ENCODE peak calls at places on chromosomes 3 and 15, in nine cellular contexts. One of them, this sample, is unnamed.

GRCh38 chr3:125357032-125357658 is 18.0 kb downstream of the ZNF148 start:
- DNase-seq in Karpas-422: peak; percentile 91
- DNase-seq in uterus: no peak
- DNase-seq in OCI-LY7: no peak
- DNase-seq in GM23248: peak; percentile 70
- DNase-seq in K562: no peak
- DNase-seq in mammary epithelial cell: peak; percentile 27
- DNase-seq in naive thymus-derived CD4-positive, alpha-beta T cell: peak; percentile 57
- DNase-seq in neuronal stem cell: peak; percentile 36
- DNase-seq in this sample: no peak

GRCh38 chr15:23073890-23074631 is 34.7 kb upstream of the TUBGCP5 start:
- DNase-seq in Karpas-422: no peak
- DNase-seq in uterus: no peak
- DNase-seq in OCI-LY7: no peak
- DNase-seq in GM23248: no peak
- DNase-seq in K562: no peak
- DNase-seq in mammary epithelial cell: peak; percentile 15
- DNase-seq in naive thymus-derived CD4-positive, alpha-beta T cell: no peak
- DNase-seq in neuronal stem cell: no peak
- DNase-seq in this sample: no peak

GRCh38 chr3:187944391-187945179 is 199.3 kb upstream of the BCL6 start:
- DNase-seq in Karpas-422: peak; percentile 95
- DNase-seq in uterus: no peak
- DNase-seq in OCI-LY7: peak; percentile 91
- DNase-seq in GM23248: no peak
- DNase-seq in K562: no peak
- DNase-seq in mammary epithelial cell: peak; percentile 16
- DNase-seq in naive thymus-derived CD4-positive, alpha-beta T cell: no peak
- DNase-seq in neuronal stem cell: no peak
- DNase-seq in this sample: no peak

GRCh38 chr15:70447081-70447480 is 316.3 kb downstream of the UACA start:
- DNase-seq in Karpas-422: no peak
- DNase-seq in uterus: no peak
- DNase-seq in OCI-LY7: no peak
- DNase-seq in GM23248: no peak
- DNase-seq in K562: no peak
- DNase-seq in mammary epithelial cell: no peak
- DNase-seq in naive thymus-derived CD4-positive, alpha-beta T cell: no peak
- DNase-seq in neuronal stem cell: no peak
- DNase-seq in this sample: no peak

GRCh38 chr15:83512459-83512858 is 65.3 kb downstream of the SH3GL3 start:
- DNase-seq in Karpas-422: no peak
- DNase-seq in uterus: no peak
- DNase-seq in OCI-LY7: no peak
- DNase-seq in GM23248: no peak
- DNase-seq in K562: no peak
- DNase-seq in mammary epithelial cell: no peak
- DNase-seq in naive thymus-derived CD4-positive, alpha-beta T cell: no peak
- DNase-seq in neuronal stem cell: no peak
- DNase-seq in this sample: no peak

GRCh38 chr15:64284037-64284436 is 71.9 kb downstream of the CSNK1G1 start:
- DNase-seq in Karpas-422: no peak
- DNase-seq in uterus: no peak
- DNase-seq in OCI-LY7: no peak
- DNase-seq in GM23248: peak; percentile 67
- DNase-seq in K562: no peak
- DNase-seq in mammary epithelial cell: peak; percentile 33
- DNase-seq in naive thymus-derived CD4-positive, alpha-beta T cell: no peak
- DNase-seq in neuronal stem cell: no peak
- DNase-seq in this sample: no peak

GRCh38 chr15:73922186-73923151 is 3.8 kb upstream of the LOXL1 start:
- DNase-seq in Karpas-422: no peak
- DNase-seq in uterus: no peak
- DNase-seq in OCI-LY7: no peak
- DNase-seq in GM23248: peak; percentile 84
- DNase-seq in K562: no peak
- DNase-seq in mammary epithelial cell: no peak
- DNase-seq in naive thymus-derived CD4-positive, alpha-beta T cell: no peak
- DNase-seq in neuronal stem cell: no peak
- DNase-seq in this sample: no peak

GRCh38 chr3:55826097-55826496 is 339.0 kb upstream of the WNT5A start:
- DNase-seq in Karpas-422: no peak
- DNase-seq in uterus: no peak
- DNase-seq in OCI-LY7: no peak
- DNase-seq in GM23248: no peak
- DNase-seq in K562: no peak
- DNase-seq in mammary epithelial cell: no peak
- DNase-seq in naive thymus-derived CD4-positive, alpha-beta T cell: no peak
- DNase-seq in neuronal stem cell: no peak
- DNase-seq in this sample: no peak

GRCh38 chr3:168165390-168166269 is 69.9 kb upstream of the GOLIM4 start:
- DNase-seq in Karpas-422: peak; percentile 81
- DNase-seq in uterus: peak; percentile 68
- DNase-seq in OCI-LY7: peak; percentile 84
- DNase-seq in GM23248: peak; percentile 86
- DNase-seq in K562: peak; percentile 46
- DNase-seq in mammary epithelial cell: peak; percentile 53
- DNase-seq in naive thymus-derived CD4-positive, alpha-beta T cell: no peak
- DNase-seq in neuronal stem cell: peak; percentile 45
- DNase-seq in this sample: peak; percentile 55

GRCh38 chr3:108401836-108402235 is 105.5 kb downstream of the HHLA2 start:
- DNase-seq in Karpas-422: no peak
- DNase-seq in uterus: no peak
- DNase-seq in OCI-LY7: no peak
- DNase-seq in GM23248: no peak
- DNase-seq in K562: no peak
- DNase-seq in mammary epithelial cell: no peak
- DNase-seq in naive thymus-derived CD4-positive, alpha-beta T cell: no peak
- DNase-seq in neuronal stem cell: no peak
- DNase-seq in this sample: no peak

GRCh38 chr3:196519738-196520122 is 4.6 kb upstream of the SMCO1 start:
- DNase-seq in Karpas-422: peak; percentile 61
- DNase-seq in uterus: no peak
- DNase-seq in OCI-LY7: peak; percentile 46
- DNase-seq in GM23248: no peak
- DNase-seq in K562: no peak
- DNase-seq in mammary epithelial cell: no peak
- DNase-seq in naive thymus-derived CD4-positive, alpha-beta T cell: no peak
- DNase-seq in neuronal stem cell: no peak
- DNase-seq in this sample: no peak

GRCh38 chr3:53941174-53941573 is 49.5 kb upstream of the SELENOK start:
- DNase-seq in Karpas-422: no peak
- DNase-seq in uterus: no peak
- DNase-seq in OCI-LY7: no peak
- DNase-seq in GM23248: peak; percentile 71
- DNase-seq in K562: no peak
- DNase-seq in mammary epithelial cell: peak; percentile 44
- DNase-seq in naive thymus-derived CD4-positive, alpha-beta T cell: no peak
- DNase-seq in neuronal stem cell: no peak
- DNase-seq in this sample: no peak

GRCh38 chr3:112651076-112651475 is 10.1 kb upstream of the CCDC80 start:
- DNase-seq in Karpas-422: no peak
- DNase-seq in uterus: no peak
- DNase-seq in OCI-LY7: no peak
- DNase-seq in GM23248: peak; percentile 83
- DNase-seq in K562: no peak
- DNase-seq in mammary epithelial cell: no peak
- DNase-seq in naive thymus-derived CD4-positive, alpha-beta T cell: no peak
- DNase-seq in neuronal stem cell: no peak
- DNase-seq in this sample: no peak

GRCh38 chr15:99142562-99142961 is 37.7 kb downstream of the SYNM start:
- DNase-seq in Karpas-422: no peak
- DNase-seq in uterus: no peak
- DNase-seq in OCI-LY7: no peak
- DNase-seq in GM23248: no peak
- DNase-seq in K562: no peak
- DNase-seq in mammary epithelial cell: no peak
- DNase-seq in naive thymus-derived CD4-positive, alpha-beta T cell: no peak
- DNase-seq in neuronal stem cell: no peak
- DNase-seq in this sample: no peak

GRCh38 chr3:160226026-160226739 is 961 bp downstream of the C3orf80 start:
- DNase-seq in Karpas-422: no peak
- DNase-seq in uterus: no peak
- DNase-seq in OCI-LY7: no peak
- DNase-seq in GM23248: peak; percentile 25
- DNase-seq in K562: peak; percentile 26
- DNase-seq in mammary epithelial cell: no peak
- DNase-seq in naive thymus-derived CD4-positive, alpha-beta T cell: peak; percentile 23
- DNase-seq in neuronal stem cell: peak; percentile 23
- DNase-seq in this sample: no peak

GRCh38 chr3:85783331-85783730 is 824.5 kb downstream of the CADM2 start:
- DNase-seq in Karpas-422: no peak
- DNase-seq in uterus: no peak
- DNase-seq in OCI-LY7: no peak
- DNase-seq in GM23248: no peak
- DNase-seq in K562: no peak
- DNase-seq in mammary epithelial cell: no peak
- DNase-seq in naive thymus-derived CD4-positive, alpha-beta T cell: no peak
- DNase-seq in neuronal stem cell: no peak
- DNase-seq in this sample: no peak

GRCh38 chr15:67931861-67932260 is 92.0 kb upstream of the RNU6-1 start:
- DNase-seq in Karpas-422: no peak
- DNase-seq in uterus: no peak
- DNase-seq in OCI-LY7: no peak
- DNase-seq in GM23248: no peak
- DNase-seq in K562: no peak
- DNase-seq in mammary epithelial cell: peak; percentile 43
- DNase-seq in naive thymus-derived CD4-positive, alpha-beta T cell: no peak
- DNase-seq in neuronal stem cell: no peak
- DNase-seq in this sample: no peak

GRCh38 chr3:13494463-13495350 is 14.6 kb downstream of the HDAC11 start:
- DNase-seq in Karpas-422: peak; percentile 72
- DNase-seq in uterus: no peak
- DNase-seq in OCI-LY7: peak; percentile 57
- DNase-seq in GM23248: peak; percentile 68
- DNase-seq in K562: peak; percentile 64
- DNase-seq in mammary epithelial cell: no peak
- DNase-seq in naive thymus-derived CD4-positive, alpha-beta T cell: no peak
- DNase-seq in neuronal stem cell: peak; percentile 21
- DNase-seq in this sample: no peak

GRCh38 chr3:100634493-100635272 is 25.3 kb downstream of the ADGRG7 start:
- DNase-seq in Karpas-422: peak; percentile 66
- DNase-seq in uterus: no peak
- DNase-seq in OCI-LY7: peak; percentile 17
- DNase-seq in GM23248: peak; percentile 24
- DNase-seq in K562: no peak
- DNase-seq in mammary epithelial cell: peak; percentile 78
- DNase-seq in naive thymus-derived CD4-positive, alpha-beta T cell: peak; percentile 30
- DNase-seq in neuronal stem cell: no peak
- DNase-seq in this sample: no peak

GRCh38 chr3:128311441-128311844 is 155.2 kb downstream of the DNAJB8 start:
- DNase-seq in Karpas-422: no peak
- DNase-seq in uterus: no peak
- DNase-seq in OCI-LY7: no peak
- DNase-seq in GM23248: no peak
- DNase-seq in K562: no peak
- DNase-seq in mammary epithelial cell: no peak
- DNase-seq in naive thymus-derived CD4-positive, alpha-beta T cell: peak; percentile 8
- DNase-seq in neuronal stem cell: no peak
- DNase-seq in this sample: no peak

GRCh38 chr3:16350953-16351318 is 85.9 kb downstream of the OXNAD1 start:
- DNase-seq in Karpas-422: no peak
- DNase-seq in uterus: no peak
- DNase-seq in OCI-LY7: no peak
- DNase-seq in GM23248: peak; percentile 46
- DNase-seq in K562: no peak
- DNase-seq in mammary epithelial cell: no peak
- DNase-seq in naive thymus-derived CD4-positive, alpha-beta T cell: no peak
- DNase-seq in neuronal stem cell: no peak
- DNase-seq in this sample: no peak
- H3K36me3 ChIP-seq in Karpas-422: peaks cover 99% of the 10 kb centered on the region
- H3K36me3 ChIP-seq in uterus: no peaks in the 10 kb centered on the region
- H3K36me3 ChIP-seq in OCI-LY7: peaks cover 99% of the 10 kb centered on the region
- H3K36me3 ChIP-seq in GM23248: no peaks in the 10 kb centered on the region
- H3K36me3 ChIP-seq in K562: peaks cover 16% of the 10 kb centered on the region
- H3K36me3 ChIP-seq in mammary epithelial cell: no peaks in the 10 kb centered on the region
- H3K36me3 ChIP-seq in naive thymus-derived CD4-positive, alpha-beta T cell: peaks cover 76% of the 10 kb centered on the region
- H3K36me3 ChIP-seq in neuronal stem cell: peaks cover 6% of the 10 kb centered on the region
- H3K36me3 ChIP-seq in this sample: no peaks in the 10 kb centered on the region

GRCh38 chr3:186582541-186582940 is 12.0 kb downstream of the DNAJB11 start:
- DNase-seq in Karpas-422: no peak
- DNase-seq in uterus: no peak
- DNase-seq in OCI-LY7: no peak
- DNase-seq in GM23248: no peak
- DNase-seq in K562: no peak
- DNase-seq in mammary epithelial cell: no peak
- DNase-seq in naive thymus-derived CD4-positive, alpha-beta T cell: no peak
- DNase-seq in neuronal stem cell: no peak
- DNase-seq in this sample: no peak
- H3K36me3 ChIP-seq in Karpas-422: peaks cover 84% of the 10 kb centered on the region
- H3K36me3 ChIP-seq in uterus: no peaks in the 10 kb centered on the region
- H3K36me3 ChIP-seq in OCI-LY7: peaks cover 90% of the 10 kb centered on the region
- H3K36me3 ChIP-seq in GM23248: peaks cover 60% of the 10 kb centered on the region
- H3K36me3 ChIP-seq in K562: peaks cover 84% of the 10 kb centered on the region
- H3K36me3 ChIP-seq in mammary epithelial cell: peaks cover 54% of the 10 kb centered on the region
- H3K36me3 ChIP-seq in naive thymus-derived CD4-positive, alpha-beta T cell: peaks cover 75% of the 10 kb centered on the region
- H3K36me3 ChIP-seq in neuronal stem cell: peaks cover 16% of the 10 kb centered on the region
- H3K36me3 ChIP-seq in this sample: peaks cover 14% of the 10 kb centered on the region

GRCh38 chr15:29736745-29737023 is 85.6 kb downstream of the TJP1 start:
- DNase-seq in Karpas-422: no peak
- DNase-seq in uterus: no peak
- DNase-seq in OCI-LY7: no peak
- DNase-seq in GM23248: peak; percentile 23
- DNase-seq in K562: no peak
- DNase-seq in mammary epithelial cell: peak; percentile 87
- DNase-seq in naive thymus-derived CD4-positive, alpha-beta T cell: no peak
- DNase-seq in neuronal stem cell: no peak
- DNase-seq in this sample: no peak
- H3K36me3 ChIP-seq in Karpas-422: no peaks in the 10 kb centered on the region
- H3K36me3 ChIP-seq in uterus: no peaks in the 10 kb centered on the region
- H3K36me3 ChIP-seq in OCI-LY7: no peaks in the 10 kb centered on the region
- H3K36me3 ChIP-seq in GM23248: peaks cover 72% of the 10 kb centered on the region
- H3K36me3 ChIP-seq in K562: peaks cover 59% of the 10 kb centered on the region
- H3K36me3 ChIP-seq in mammary epithelial cell: peaks cover 34% of the 10 kb centered on the region
- H3K36me3 ChIP-seq in naive thymus-derived CD4-positive, alpha-beta T cell: no peaks in the 10 kb centered on the region
- H3K36me3 ChIP-seq in neuronal stem cell: peaks cover 15% of the 10 kb centered on the region
- H3K36me3 ChIP-seq in this sample: peaks cover 9% of the 10 kb centered on the region

DNA sequence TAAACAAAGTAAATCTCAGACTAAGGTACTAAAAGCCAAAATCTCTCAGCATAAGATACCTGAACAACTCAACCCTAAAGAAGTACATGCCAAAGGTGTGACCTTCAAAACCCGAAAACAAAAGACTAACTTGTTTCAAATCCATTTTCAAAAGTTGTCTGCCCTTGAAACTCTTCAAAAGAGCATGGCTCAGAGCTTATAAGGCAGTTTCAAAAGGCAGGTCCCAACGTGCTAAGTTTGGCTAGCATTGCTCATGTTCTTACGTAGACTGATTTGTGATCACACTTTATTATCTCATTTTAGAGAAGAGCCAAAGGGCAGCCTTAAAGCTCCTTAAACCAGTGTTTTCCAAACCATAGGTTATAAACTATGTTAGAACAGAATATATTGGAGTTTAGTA is 112.2 kb downstream of the FEZF2 start:
- DNase-seq in Karpas-422: no peak
- DNase-seq in uterus: no peak
- DNase-seq in OCI-LY7: no peak
- DNase-seq in GM23248: no peak
- DNase-seq in K562: no peak
- DNase-seq in mammary epithelial cell: peak; percentile 82
- DNase-seq in naive thymus-derived CD4-positive, alpha-beta T cell: no peak
- DNase-seq in neuronal stem cell: no peak
- DNase-seq in this sample: no peak
- H3K36me3 ChIP-seq in Karpas-422: no peaks in the 10 kb centered on the region
- H3K36me3 ChIP-seq in uterus: no peaks in the 10 kb centered on the region
- H3K36me3 ChIP-seq in OCI-LY7: no peaks in the 10 kb centered on the region
- H3K36me3 ChIP-seq in GM23248: no peaks in the 10 kb centered on the region
- H3K36me3 ChIP-seq in K562: no peaks in the 10 kb centered on the region
- H3K36me3 ChIP-seq in mammary epithelial cell: no peaks in the 10 kb centered on the region
- H3K36me3 ChIP-seq in naive thymus-derived CD4-positive, alpha-beta T cell: no peaks in the 10 kb centered on the region
- H3K36me3 ChIP-seq in neuronal stem cell: peaks cover 2% of the 10 kb centered on the region
- H3K36me3 ChIP-seq in this sample: no peaks in the 10 kb centered on the region

GRCh38 chr3:44926172-44926571 is 49.8 kb downstream of the ZDHHC3 start:
- DNase-seq in Karpas-422: no peak
- DNase-seq in uterus: no peak
- DNase-seq in OCI-LY7: no peak
- DNase-seq in GM23248: no peak
- DNase-seq in K562: no peak
- DNase-seq in mammary epithelial cell: no peak
- DNase-seq in naive thymus-derived CD4-positive, alpha-beta T cell: no peak
- DNase-seq in neuronal stem cell: no peak
- DNase-seq in this sample: no peak
- H3K36me3 ChIP-seq in Karpas-422: peaks cover 40% of the 10 kb centered on the region
- H3K36me3 ChIP-seq in uterus: no peaks in the 10 kb centered on the region
- H3K36me3 ChIP-seq in OCI-LY7: peaks cover 77% of the 10 kb centered on the region
- H3K36me3 ChIP-seq in GM23248: peaks cover 10% of the 10 kb centered on the region
- H3K36me3 ChIP-seq in K562: peaks cover 53% of the 10 kb centered on the region
- H3K36me3 ChIP-seq in mammary epithelial cell: peaks cover 16% of the 10 kb centered on the region
- H3K36me3 ChIP-seq in naive thymus-derived CD4-positive, alpha-beta T cell: peaks cover 83% of the 10 kb centered on the region
- H3K36me3 ChIP-seq in neuronal stem cell: peaks cover 23% of the 10 kb centered on the region
- H3K36me3 ChIP-seq in this sample: peaks cover 8% of the 10 kb centered on the region

This sample was measured in iPS DF 6.9.